ENCODE peak calls at places on chromosomes 4 and X, in six cellular contexts. Z is GM12878, D is H1, B is HCT116, N is HepG2, L is K562. R is an unnamed sample.

GRCh38 chr4:20509315-20509714 is 190.9 kb upstream of the PACRGL start:
- DNase-seq in B (no peak), L (no peak), D (no peak), N (no peak), Z (no peak), R (no peak)

GRCh38 chr4:122152699-122153328 is 683 bp downstream of the BLTP1 start:
- DNase-seq in L (peak; percentile 26), N (peak; percentile 9), D (no peak), Z (no peak), B (no peak), R (peak; percentile 3)

GRCh38 chr4:71713611-71714203 is 70.2 kb downstream of the GC start:
- DNase-seq in D (no peak), N (peak; percentile 20), Z (no peak), B (peak; percentile 16), L (peak; percentile 10), R (no peak)

GRCh38 chr4:6423575-6423974 is 48.8 kb downstream of the PPP2R2C start:
- DNase-seq in N (no peak), L (no peak), Z (peak; percentile 49), D (no peak), B (no peak), R (no peak)

GRCh38 chrX:155718964-155719586 is 106.3 kb upstream of the TMLHE start:
- DNase-seq in L (no peak), B (no peak), D (no peak), N (no peak), Z (no peak), R (no peak)

GRCh38 chrX:102085706-102086105 is 39.8 kb upstream of the TCEAL2 start:
- DNase-seq in N (no peak), B (no peak), Z (no peak), L (no peak), D (no peak), R (no peak)

GRCh38 chr4:98626350-98626749 is 32.1 kb downstream of the TSPAN5 start:
- DNase-seq in B (peak; percentile 92), Z (no peak), D (peak; percentile 31), N (no peak), L (no peak), R (no peak)

GRCh38 chr4:119692001-119692400 is 63.4 kb upstream of the PDE5A start:
- DNase-seq in D (no peak), Z (no peak), N (no peak), L (no peak), B (no peak), R (no peak)

GRCh38 chr4:163591614-163592020 is 97.1 kb downstream of the TMA16 start:
- DNase-seq in D (no peak), B (no peak), L (no peak), N (no peak), Z (peak; percentile 83), R (no peak)

GRCh38 chr4:161583549-161583948 is 580.3 kb downstream of the FSTL5 start:
- DNase-seq in Z (no peak), N (no peak), L (no peak), D (no peak), B (no peak), R (no peak)

GRCh38 chr4:142645478-142646108 is 200.5 kb downstream of the INPP4B start:
- DNase-seq in N (no peak), B (no peak), Z (no peak), L (no peak), D (no peak), R (no peak)

GRCh38 chrX:51440365-51440764 is 56.0 kb downstream of the NUDT11 start:
- DNase-seq in Z (no peak), N (no peak), B (no peak), L (no peak), D (no peak), R (no peak)

GRCh38 chrX:51437521-51437920 is 58.9 kb downstream of the NUDT11 start:
- DNase-seq in B (no peak), N (no peak), L (no peak), D (no peak), Z (no peak), R (no peak)

DNA sequence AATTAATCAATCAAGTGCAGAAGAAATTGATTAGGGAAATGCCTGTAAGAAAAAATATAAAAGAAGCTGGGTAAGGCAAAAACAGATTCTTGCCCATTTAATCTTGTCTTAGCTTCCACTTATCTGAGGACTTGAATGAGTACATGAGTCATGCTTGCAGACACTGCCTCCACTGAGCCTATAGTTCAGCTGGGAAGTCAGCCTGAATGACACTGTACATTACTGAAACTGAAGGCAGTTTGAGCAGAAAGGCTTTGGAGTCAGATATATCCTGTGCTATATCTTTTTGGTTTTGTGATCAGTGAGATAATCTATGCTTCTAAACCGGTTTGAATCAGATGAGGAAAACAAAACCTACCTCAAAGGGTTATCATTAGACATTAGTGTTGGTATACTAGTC is 61.3 kb downstream of the NUDT11 start:
- DNase-seq in D (no peak), Z (no peak), B (no peak), N (no peak), L (no peak), R (no peak)
- TF ChIP-seq ZNF274 in D (no peak), Z (no peak), B (no peak), N (no peak), L (no peak), R (no peak)

GRCh38 chrX:48538641-48539344 is 721 bp upstream of the TBC1D25 start:
- DNase-seq in L (no peak), N (no peak), D (no peak), Z (no peak), B (no peak), R (no peak)

GRCh38 chrX:48540480-48540879 is 966 bp downstream of the TBC1D25 start:
- DNase-seq in D (no peak), B (no peak), Z (no peak), N (no peak), L (peak; percentile 1), R (no peak)

GRCh38 chrX:48539345-48540014 is at the start of gene TBC1D25:
- DNase-seq in D (peak; percentile 93), N (peak; percentile 88), B (peak; percentile 96), L (peak; percentile 94), Z (peak; percentile 92), R (peak; percentile 98)

GRCh38 chrX:48541140-48541814 is 1.8 kb downstream of the TBC1D25 start:
- DNase-seq in N (no peak), B (no peak), L (no peak), Z (no peak), D (no peak), R (no peak)

DNA sequence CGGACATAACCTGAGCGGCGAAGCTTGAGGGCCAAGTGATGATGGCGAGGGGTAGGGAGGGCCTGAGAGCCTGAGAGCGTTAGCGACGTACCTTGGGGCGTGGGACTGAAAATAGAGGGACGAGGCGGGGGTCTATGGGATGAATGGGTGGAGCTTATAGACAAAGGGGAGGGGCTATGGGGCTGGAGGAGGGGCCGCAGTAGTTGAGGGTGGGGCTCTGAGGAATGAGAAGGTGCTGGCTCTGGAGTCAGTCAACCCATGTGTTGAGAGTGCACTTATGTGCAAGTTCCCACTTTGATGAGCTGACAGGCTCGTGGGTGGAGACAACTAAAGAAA is 469 bp downstream of the TBC1D25 start:
- DNase-seq in D (no peak), B (peak; percentile 12), N (peak; percentile 8), Z (no peak), L (peak; percentile 73), R (no peak)
- TF ChIP-seq ZNF274 in D (no peak), B (no peak), N (no peak), Z (no peak), L (no peak), R (no peak)

DNA sequence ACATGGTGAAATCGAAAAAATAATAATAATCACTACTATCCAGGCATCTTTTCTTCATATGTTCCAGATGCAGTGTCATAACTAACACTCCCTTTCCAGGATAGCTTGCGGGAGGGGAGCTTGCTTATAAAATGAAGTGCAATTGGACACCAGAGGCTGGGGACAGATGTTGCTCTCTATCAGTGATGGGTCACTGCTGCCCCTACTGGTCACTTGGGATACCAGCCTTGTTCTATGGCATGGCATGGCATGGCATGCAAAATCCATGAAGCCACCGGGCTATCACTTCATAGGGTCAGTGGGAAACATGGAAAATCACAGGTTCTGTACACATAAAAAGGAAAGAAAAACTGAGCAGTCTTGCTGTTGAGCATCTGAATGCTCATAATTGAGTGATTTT is 168.1 kb downstream of the GLRA2 start:
- DNase-seq in Z (no peak), B (peak; percentile 34), D (no peak), L (peak; percentile 9), N (peak; percentile 23), R (peak; percentile 40)
- TF ChIP-seq ZNF274 in Z (no peak), B (no peak), D (no peak), L (no peak), N (no peak), R (no peak)

DNA sequence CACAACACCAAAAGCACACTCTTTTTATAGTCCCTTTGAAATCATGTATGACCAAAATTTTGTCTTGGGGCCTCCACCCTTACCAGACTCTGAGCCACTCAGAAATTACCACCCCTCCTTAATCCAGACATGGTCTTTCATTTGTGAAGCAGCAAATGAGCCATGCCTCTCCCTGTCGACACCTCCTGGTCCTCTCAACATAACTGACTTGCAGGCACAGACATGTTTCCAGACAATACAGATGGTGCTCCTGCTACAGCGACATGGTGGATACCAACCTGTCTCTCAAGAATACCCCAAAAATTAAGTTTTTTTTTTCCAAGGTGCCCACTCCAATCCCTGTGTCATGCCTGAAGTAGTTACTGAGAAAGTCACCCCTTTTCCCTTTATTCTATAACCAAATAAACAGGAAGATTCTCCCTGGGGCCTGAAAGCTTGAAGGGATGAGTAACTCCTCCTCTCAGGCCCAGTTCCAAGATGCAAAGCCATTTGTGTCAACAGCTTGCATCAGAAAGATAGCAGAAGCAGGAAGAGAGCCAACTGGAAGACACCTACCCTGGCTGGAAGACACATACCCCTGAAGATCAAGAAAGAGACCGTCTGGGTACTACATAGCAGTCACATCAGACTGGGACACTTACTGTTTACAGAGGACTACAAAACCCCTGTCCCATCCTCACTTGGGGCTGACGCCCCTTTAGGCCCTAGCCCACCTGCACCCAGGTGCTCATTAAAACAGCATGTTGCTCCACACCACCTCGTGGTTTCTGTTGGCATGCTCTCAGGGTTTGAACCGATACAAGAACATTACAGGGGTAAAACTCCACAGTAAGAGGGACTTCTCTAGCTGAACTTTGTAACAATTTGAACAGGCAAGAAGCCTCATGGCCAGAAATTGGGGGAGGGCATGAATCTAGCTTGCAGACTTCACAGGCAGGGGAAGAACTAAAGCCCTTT is 5.5 kb upstream of the UGT2B17 start:
- DNase-seq in B (no peak), D (no peak), Z (no peak), N (no peak), L (no peak), R (no peak)
- TF ChIP-seq ZNF274 in B (no peak), D (no peak), Z (no peak), N (no peak), L (no peak), R (no peak)

GRCh38 chr4:125582302-125582701 is 267.5 kb downstream of the FAT4 start:
- DNase-seq in Z (no peak), N (no peak), L (no peak), D (no peak), B (no peak), R (no peak)
- TF ChIP-seq ZNF274 in Z (no peak), N (no peak), L (no peak), D (no peak), B (no peak), R (no peak)

R was measured in NT2/D1.